ENCODE peak calls at places on chromosomes 12 and 14, in four cellular contexts. P is stimulated activated CD4-positive, alpha-beta T cell treated with anti-CD3 and anti-CD28 coated beads, Interleukin-1b, Interleukin-23, amount 100 ng/mL, for 1 hour; V is Right ventricle myocardium inferior; K is CD8-positive, alpha-beta memory T cell. A is an unnamed sample.

GRCh38 chr12:10214131-10214876 is 1.6 kb downstream of the GABARAPL1 start:
- DNase-seq in P (no peak), V (no peak), K (no peak), A (peak; percentile 83)

GRCh38 chr12:84315926-84316325 is 596.7 kb downstream of the SLC6A15 start:
- DNase-seq in P (no peak), V (no peak), K (no peak), A (no peak)

GRCh38 chr12:102372112-102372511 is 108.3 kb downstream of the IGF1 start:
- DNase-seq in P (no peak), V (no peak), K (no peak), A (peak; percentile 16)

GRCh38 chr12:27780612-27781408 is 774 bp upstream of the MANSC4 start:
- DNase-seq in P (peak; percentile 2), V (no peak), K (peak; percentile 6), A (peak; percentile 58)

GRCh38 chr14:58730793-58731464 is 93.2 kb downstream of the DACT1 start:
- DNase-seq in P (no peak), V (no peak), K (no peak), A (no peak)

GRCh38 chr14:24563505-24563904 is 12.5 kb downstream of the CTSG start:
- DNase-seq in P (no peak), V (no peak), K (no peak), A (no peak)

GRCh38 chr14:65650843-65651242 is 238.3 kb downstream of the FUT8 start:
- DNase-seq in P (no peak), V (no peak), K (no peak), A (no peak)

GRCh38 chr12:5258498-5258897 is 173.4 kb upstream of the NTF3 start:
- DNase-seq in P (no peak), V (no peak), K (no peak), A (peak; percentile 81)

GRCh38 chr12:15278816-15279658 is 43.3 kb upstream of the PTPRO start:
- DNase-seq in P (no peak), V (peak; percentile 90), K (no peak), A (peak; percentile 90)

GRCh38 chr12:8823565-8824300 is 1.3 kb downstream of the A2ML1 start:
- DNase-seq in P (no peak), V (no peak), K (no peak), A (peak; percentile 16)

GRCh38 chr12:51264297-51264696 is 5.9 kb downstream of the SMAGP start:
- DNase-seq in P (no peak), V (no peak), K (no peak), A (no peak)

GRCh38 chr12:52895726-52896189 is 9.1 kb downstream of the KRT8 start:
- DNase-seq in P (no peak), V (peak; percentile 45), K (no peak), A (no peak)